ENCODE peak calls at places on chromosomes 4 and X, in seven cellular contexts. K is HL-60, Q is choroid plexus epithelial cell, N is cardiac muscle cell, S is T-helper 2 cell, F is HCT116, C is brain microvascular endothelial cell. E is an unnamed sample.

GRCh38 chr4:12486995-12487394 is 997.1 kb downstream of the RAB28 start:
- DNase-seq in K (no peak), Q (peak), N (peak), S (no peak), F (no peak), C (no peak), E (no peak)

GRCh38 chrX:149248073-149248625 is 257.0 kb downstream of the IDS start:
- DNase-seq in K (no peak), Q (peak), N (no peak), S (no peak), F (no peak), C (peak), E (no peak)

GRCh38 chr4:4818440-4819212 is 40.8 kb upstream of the MSX1 start:
- DNase-seq in K (no peak), Q (no peak), N (no peak), S (no peak), F (no peak), C (no peak), E (no peak)

GRCh38 chr4:171524913-171525312 is 288.3 kb upstream of the GALNTL6 start:
- DNase-seq in K (no peak), Q (peak), N (no peak), S (no peak), F (no peak), C (no peak), E (no peak)

GRCh38 chr4:94127707-94128328 is 79.8 kb upstream of the SMARCAD1 start:
- DNase-seq in K (peak), Q (peak), N (peak), S (no peak), F (peak), C (no peak), E (no peak)

GRCh38 chrX:46713672-46714487 is 45.0 kb downstream of the SLC9A7 start:
- DNase-seq in K (no peak), Q (peak), N (peak), S (no peak), F (no peak), C (no peak), E (no peak)

GRCh38 chrX:24110049-24110448 is 39.5 kb upstream of the ZFX start:
- DNase-seq in K (no peak), Q (no peak), N (peak), S (no peak), F (no peak), C (no peak), E (no peak)

GRCh38 chrX:57930051-57930450 is 19.8 kb upstream of the ZXDA start:
- DNase-seq in K (no peak), Q (no peak), N (no peak), S (no peak), F (no peak), C (no peak), E (no peak)

GRCh38 chr4:113433116-113433515 is 328.4 kb downstream of the CAMK2D start:
- DNase-seq in K (no peak), Q (no peak), N (no peak), S (no peak), F (no peak), C (no peak), E (no peak)

GRCh38 chr4:74540193-74540592 is 95.3 kb downstream of the AREG start:
- DNase-seq in K (no peak), Q (no peak), N (peak), S (no peak), F (no peak), C (no peak), E (no peak)

GRCh38 chr4:91681544-91681943 is 622.2 kb upstream of the GRID2 start:
- DNase-seq in K (no peak), Q (no peak), N (no peak), S (no peak), F (peak), C (no peak), E (no peak)

GRCh38 chr4:99790796-99791617 is 25.6 kb upstream of the DAPP1 start:
- DNase-seq in K (no peak), Q (peak), N (no peak), S (no peak), F (no peak), C (no peak), E (no peak)

GRCh38 chrX:7346021-7346420 is 198.1 kb upstream of the PUDP start:
- DNase-seq in K (no peak), Q (no peak), N (no peak), S (no peak), F (no peak), C (no peak), E (no peak)

GRCh38 chr4:5976431-5976830 is 41.8 kb downstream of the C4orf50 start:
- DNase-seq in K (no peak), Q (no peak), N (no peak), S (no peak), F (no peak), C (no peak), E (no peak)

GRCh38 chr4:38413524-38414341 is 250.3 kb upstream of the KLF3 start:
- DNase-seq in K (no peak), Q (no peak), N (no peak), S (no peak), F (no peak), C (no peak), E (no peak)

GRCh38 chr4:47337893-47338292 is 125.6 kb downstream of the COMMD8 start:
- DNase-seq in K (no peak), Q (no peak), N (no peak), S (no peak), F (no peak), C (no peak), E (no peak)

E was measured in GF-D8.